ENCODE peak calls at places on chromosomes 1 and 21, in seven cellular contexts. M, X, B, P, I, D and A are unnamed samples.

GRCh38 chr1:55255901-55256300 is 40.7 kb upstream of the USP24 start:
- DNase-seq in M (no peak), X (no peak), B (no peak), P (no peak), I (no peak), D (no peak), A (no peak)

GRCh38 chr1:195981448-195982139 is 626.6 kb downstream of the KCNT2 start:
- DNase-seq in M (peak; percentile 22), X (peak; percentile 5), B (no peak), P (no peak), I (no peak), D (no peak), A (no peak)

GRCh38 chr1:67170751-67171573 is 4.7 kb downstream of the IL23R start:
- DNase-seq in M (no peak), X (no peak), B (no peak), P (no peak), I (no peak), D (no peak), A (no peak)

GRCh38 chr1:67372898-67373297 is 57.3 kb downstream of the SERBP1 start:
- DNase-seq in M (no peak), X (no peak), B (no peak), P (no peak), I (no peak), D (no peak), A (no peak)

GRCh38 chr21:15682977-15683376 is 46.8 kb upstream of the USP25 start:
- DNase-seq in M (peak; percentile 65), X (peak; percentile 63), B (no peak), P (no peak), I (no peak), D (no peak), A (no peak)

GRCh38 chr21:38679531-38679930 is 126.2 kb upstream of the ETS2 start:
- DNase-seq in M (peak; percentile 83), X (peak; percentile 60), B (peak; percentile 46), P (no peak), I (no peak), D (no peak), A (no peak)

GRCh38 chr1:176989023-176989422 is 175.5 kb downstream of the ASTN1 start:
- DNase-seq in M (peak; percentile 1), X (peak; percentile 49), B (no peak), P (no peak), I (no peak), D (no peak), A (no peak)

GRCh38 chr1:226606311-226607267 is 58.0 kb downstream of the STUM start:
- DNase-seq in M (peak; percentile 39), X (peak; percentile 29), B (no peak), P (no peak), I (no peak), D (no peak), A (no peak)

GRCh38 chr1:113931456-113931855 is 2.3 kb downstream of the HIPK1 start:
- DNase-seq in M (peak; percentile 80), X (peak; percentile 62), B (no peak), P (no peak), I (no peak), D (no peak), A (no peak)

GRCh38 chr1:230940848-230941247 is 37.8 kb downstream of the TTC13 start:
- DNase-seq in M (peak; percentile 56), X (peak; percentile 45), B (no peak), P (no peak), I (no peak), D (no peak), A (no peak)

GRCh38 chr1:37464443-37464842 is 9.9 kb upstream of the ZC3H12A start:
- DNase-seq in M (no peak), X (no peak), B (no peak), P (no peak), I (no peak), D (no peak), A (no peak)

GRCh38 chr1:94804442-94804837 is 15.7 kb upstream of the SLC44A3 start:
- DNase-seq in M (no peak), X (no peak), B (no peak), P (no peak), I (no peak), D (no peak), A (no peak)

GRCh38 chr1:248918126-248918525 is 12.1 kb downstream of the PGBD2 start:
- DNase-seq in M (peak; percentile 32), X (no peak), B (no peak), P (no peak), I (no peak), D (no peak), A (no peak)

GRCh38 chr1:9315411-9316079 is 22.9 kb downstream of the SPSB1 start:
- DNase-seq in M (peak; percentile 95), X (peak; percentile 91), B (no peak), P (no peak), I (no peak), D (no peak), A (peak; percentile 63)

DNA sequence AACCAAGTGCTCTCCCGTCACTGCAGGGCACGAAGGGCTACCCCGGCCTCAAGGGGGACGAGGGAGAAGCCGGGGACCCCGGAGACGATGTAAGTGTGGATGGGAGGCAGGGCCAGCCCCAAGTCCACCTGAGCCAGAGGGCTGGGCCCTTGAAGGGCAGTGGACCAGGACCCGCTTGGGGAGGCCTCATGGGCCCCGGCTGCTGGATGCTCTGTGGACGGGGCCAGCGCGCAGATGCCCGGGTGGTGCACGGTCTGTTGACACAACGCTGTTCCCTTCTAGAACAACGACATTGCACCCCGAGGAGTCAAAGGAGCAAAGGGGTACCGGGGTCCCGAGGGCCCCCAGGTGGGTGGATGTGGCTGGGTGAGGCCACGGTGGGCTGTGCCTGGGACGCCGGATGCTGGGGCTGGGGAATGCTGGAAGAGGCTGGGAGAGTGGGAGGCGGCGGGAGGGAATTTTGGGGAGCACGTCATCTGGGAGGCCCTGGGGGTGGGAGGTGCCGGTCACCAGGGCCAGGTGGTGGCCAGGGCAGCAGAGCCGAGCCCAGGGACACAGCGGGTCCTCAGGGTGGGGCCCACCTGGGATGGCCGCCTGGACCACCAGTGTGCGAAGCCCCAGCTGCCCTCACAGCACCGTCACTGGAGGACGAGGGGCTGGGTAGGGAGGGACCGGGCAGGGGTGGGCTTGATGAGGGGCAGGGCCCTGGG is 17.5 kb downstream of the COL6A1 start:
- DNase-seq in M (no peak), X (no peak), B (no peak), P (peak; percentile 31), I (no peak), D (no peak), A (no peak)
- H3K4me3 ChIP-seq in M (no peak overlapping the region), X (no peak overlapping the region), B (no peak overlapping the region), P (no peak overlapping the region), I (no peak overlapping the region), D (no peak overlapping the region), A (no peak overlapping the region)

GRCh38 chr1:44417351-44418021 is 12.4 kb downstream of the RNF220 start:
- DNase-seq in M (peak; percentile 59), X (no peak), B (no peak), P (no peak), I (no peak), D (no peak), A (no peak)
- H3K4me3 ChIP-seq in M (peak overlapping the region; percentile 50), X (no peak overlapping the region), B (no peak overlapping the region), P (peak overlapping the region; percentile 9), I (no peak overlapping the region), D (no peak overlapping the region), A (no peak overlapping the region)

DNA sequence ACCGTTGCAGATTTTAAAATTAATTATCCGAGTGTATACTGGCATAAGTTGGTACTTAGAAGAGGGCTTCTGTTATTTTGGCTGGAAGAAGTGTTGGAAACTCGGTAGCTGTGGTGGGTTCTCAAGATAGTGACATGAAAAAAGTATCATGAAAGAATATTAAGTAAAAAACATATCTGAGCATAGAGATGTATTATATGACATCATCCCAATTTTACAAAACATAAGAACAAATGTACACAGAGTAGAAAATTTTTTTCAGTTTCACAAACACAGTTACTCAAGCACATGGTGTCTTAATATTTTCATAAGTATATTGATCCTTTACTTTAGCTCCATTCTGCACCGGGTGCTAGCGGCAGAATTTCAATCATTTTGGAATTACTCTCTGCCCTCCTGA is 691 bp downstream of the IFI16 start:
- DNase-seq in M (peak; percentile 32), X (no peak), B (no peak), P (no peak), I (no peak), D (no peak), A (no peak)
- H3K4me3 ChIP-seq in M (peak overlapping the region; percentile 94), X (peak overlapping the region; percentile 94), B (peak overlapping the region; percentile 66), P (peak overlapping the region; percentile 44), I (peak overlapping the region; percentile 88), D (peak overlapping the region; percentile 24), A (peak overlapping the region; percentile 56)

GRCh38 chr21:35046880-35047229 is 2.2 kb downstream of the RUNX1 start:
- DNase-seq in M (peak; percentile 72), X (no peak), B (peak; percentile 6), P (no peak), I (no peak), D (no peak), A (no peak)

GRCh38 chr21:35045539-35046222 is 3.4 kb downstream of the RUNX1 start:
- DNase-seq in M (no peak), X (no peak), B (no peak), P (no peak), I (no peak), D (no peak), A (no peak)

GRCh38 chr21:35048183-35048601 is 910 bp downstream of the RUNX1 start:
- DNase-seq in M (peak; percentile 36), X (no peak), B (peak; percentile 5), P (no peak), I (no peak), D (no peak), A (no peak)

GRCh38 chr21:35044770-35045538 is 4.1 kb downstream of the RUNX1 start:
- DNase-seq in M (no peak), X (no peak), B (no peak), P (no peak), I (no peak), D (no peak), A (no peak)

GRCh38 chr21:35046223-35046690 is 2.8 kb downstream of the RUNX1 start:
- DNase-seq in M (no peak), X (no peak), B (no peak), P (no peak), I (no peak), D (no peak), A (no peak)
- H3K4me3 ChIP-seq in M (peak overlapping the region; percentile 47), X (no peak overlapping the region), B (no peak overlapping the region), P (no peak overlapping the region), I (no peak overlapping the region), D (no peak overlapping the region), A (no peak overlapping the region)

GRCh38 chr1:36137776-36138175 is 11.5 kb downstream of the TRAPPC3 start:
- DNase-seq in M (no peak), X (no peak), B (no peak), P (no peak), I (no peak), D (no peak), A (no peak)

GRCh38 chr1:36134031-36134430 is 9.0 kb upstream of the COL8A2 start:
- DNase-seq in M (no peak), X (no peak), B (no peak), P (no peak), I (no peak), D (no peak), A (no peak)

GRCh38 chr1:36134805-36135339 is 9.8 kb upstream of the COL8A2 start:
- DNase-seq in M (peak; percentile 66), X (peak; percentile 58), B (no peak), P (peak; percentile 56), I (peak; percentile 90), D (peak; percentile 72), A (no peak)

GRCh38 chr1:36137226-36137625 is 12.1 kb downstream of the TRAPPC3 start:
- DNase-seq in M (no peak), X (no peak), B (no peak), P (no peak), I (no peak), D (no peak), A (no peak)

GRCh38 chr1:36136535-36136934 is 11.5 kb upstream of the COL8A2 start:
- DNase-seq in M (peak; percentile 95), X (peak; percentile 90), B (no peak), P (no peak), I (no peak), D (no peak), A (no peak)
- H3K4me3 ChIP-seq in M (peak overlapping the region; percentile 31), X (no peak overlapping the region), B (no peak overlapping the region), P (no peak overlapping the region), I (no peak overlapping the region), D (no peak overlapping the region), A (no peak overlapping the region)